ENCODE peak calls at places on chromosomes 11 and 22, in five cellular contexts. M, Q, F, D and E are unnamed samples. For H3K4me1, the result is how much of the 10 kb centered on the place peaks cover.

GRCh38 chr11:2366271-2366670 is 10.8 kb upstream of the CD81 start:
- DNase-seq in F (no peak), D (no peak), M (no peak), Q (no peak), E (no peak)

GRCh38 chr11:15815246-15816209 is 540.8 kb downstream of the SOX6 start:
- DNase-seq in F (no peak), D (no peak), Q (peak), M (no peak), E (no peak)

GRCh38 chr11:103870821-103871309 is 165.6 kb upstream of the DDI1 start:
- DNase-seq in F (peak), M (no peak), Q (no peak), D (no peak), E (no peak)

GRCh38 chr11:57516061-57516443 is 550 bp upstream of the SLC43A1 start:
- DNase-seq in M (no peak), F (no peak), D (no peak), Q (no peak), E (no peak)

GRCh38 chr11:128417607-128418324 is 169.6 kb downstream of the ETS1 start:
- DNase-seq in F (no peak), D (no peak), Q (no peak), M (no peak), E (no peak)

GRCh38 chr11:57566035-57566504 is 1.4 kb downstream of the UBE2L6 start:
- DNase-seq in M (no peak), F (no peak), Q (peak), D (no peak), E (no peak)

GRCh38 chr11:127800989-127801688 is 786.2 kb downstream of the ETS1 start:
- DNase-seq in D (no peak), M (no peak), F (no peak), Q (no peak), E (no peak)

GRCh38 chr22:49394116-49394785 is 433.4 kb downstream of the BRD1 start:
- DNase-seq in M (no peak), D (peak), F (no peak), Q (no peak), E (no peak)

GRCh38 chr11:59187587-59187986 is 15.7 kb downstream of the DTX4 start:
- DNase-seq in D (no peak), Q (no peak), F (peak), M (no peak), E (no peak)

GRCh38 chr22:30841264-30841663 is 127.3 kb downstream of the MORC2 start:
- DNase-seq in M (no peak), D (no peak), Q (peak), F (no peak), E (no peak)

GRCh38 chr11:88482871-88483301 is 145.3 kb upstream of the CTSC start:
- DNase-seq in Q (peak), F (no peak), D (no peak), M (no peak), E (no peak)

GRCh38 chr11:8597182-8597581 is 3.2 kb upstream of the STK33 start:
- DNase-seq in Q (peak), D (no peak), M (no peak), F (no peak), E (no peak)

GRCh38 chr22:25641650-25642049 is 77.2 kb downstream of the GRK3 start:
- DNase-seq in F (no peak), D (no peak), Q (no peak), M (no peak), E (no peak)

GRCh38 chr22:35564975-35565867 is 24.6 kb downstream of the RASD2 start:
- DNase-seq in Q (no peak), F (no peak), M (no peak), D (no peak), E (no peak)

GRCh38 chr11:7577883-7578242 is 64.1 kb downstream of the PPFIBP2 start:
- DNase-seq in M (no peak), D (no peak), Q (no peak), F (no peak), E (peak)

GRCh38 chr22:39900306-39901227 is at the start of gene GRAP2:
- DNase-seq in D (no peak), Q (no peak), F (no peak), M (no peak), E (no peak)

GRCh38 chr11:113859665-113860064 is 15.7 kb downstream of the USP28 start:
- DNase-seq in M (no peak), D (no peak), F (no peak), Q (peak), E (peak)

GRCh38 chr22:44237290-44237689 is 56.6 kb downstream of the PARVG start:
- DNase-seq in F (no peak), M (no peak), Q (no peak), D (no peak), E (no peak)

GRCh38 chr22:42270178-42270511 is 308 bp downstream of the TCF20 start:
- DNase-seq in D (peak), Q (no peak), M (no peak), F (no peak), E (peak)

GRCh38 chr11:82996966-82997606 is 74.6 kb downstream of the RAB30 start:
- DNase-seq in M (no peak), Q (peak), D (no peak), F (no peak), E (no peak)

GRCh38 chr22:37281195-37281594 is 1.1 kb upstream of the CYTH4 start:
- DNase-seq in M (no peak), D (no peak), F (no peak), Q (no peak), E (no peak)
- H3K4me1 ChIP-seq in M (under half), D (under half), F (under half), Q (under half), E (under half)

DNA sequence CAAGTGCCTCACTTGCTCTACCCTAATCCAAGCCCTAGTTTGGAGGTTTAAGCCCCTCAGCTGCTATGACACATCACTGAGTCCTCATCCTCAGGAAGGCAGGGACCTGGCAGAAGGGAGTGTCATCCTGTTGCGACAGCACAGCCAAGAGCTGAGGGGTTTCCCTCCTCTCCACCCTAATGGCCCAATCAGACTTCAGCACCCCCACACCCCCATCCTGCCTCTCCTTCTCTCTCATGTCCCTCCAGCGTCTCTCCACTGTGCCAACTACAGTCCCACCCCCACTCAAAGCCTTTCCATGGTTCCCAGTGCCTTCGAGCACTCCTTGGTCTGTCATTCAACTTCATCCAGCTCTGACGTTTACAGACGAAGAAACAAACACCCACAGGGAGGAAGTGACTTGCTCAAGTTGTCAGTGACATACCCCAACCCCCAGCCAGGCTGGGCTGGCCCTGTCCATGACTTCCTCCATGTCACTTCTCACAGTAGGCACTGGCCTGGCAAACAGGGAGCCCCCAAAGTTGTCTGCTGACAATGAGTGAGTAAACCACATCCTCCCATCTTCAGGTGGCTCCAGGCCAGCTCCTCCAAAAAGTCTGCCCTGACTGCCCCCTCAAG is 15.6 kb downstream of the ARAP1 start:
- DNase-seq in F (peak), D (no peak), M (peak), Q (peak), E (peak)
- H3K4me1 ChIP-seq in F (under half), D (under half), M (half or more), Q (under half), E (under half)

GRCh38 chr11:67275606-67276409 is 9.5 kb downstream of the GRK2 start:
- DNase-seq in Q (no peak), D (no peak), M (no peak), F (no peak), E (peak)
- H3K4me1 ChIP-seq in Q (under half), D (under half), M (under half), F (half or more), E (under half)

GRCh38 chr11:65316979-65317786 is 2.5 kb downstream of the CDC42EP2 start:
- DNase-seq in M (no peak), Q (peak), D (peak), F (peak), E (peak)
- H3K4me1 ChIP-seq in M (under half), Q (under half), D (under half), F (half or more), E (under half)

GRCh38 chr22:22910272-22911240 is 22.9 kb downstream of the IGLL5 start:
- DNase-seq in M (peak), D (no peak), Q (no peak), F (no peak), E (no peak)

GRCh38 chr22:22913989-22914388 is 26.4 kb downstream of the IGLL5 start:
- DNase-seq in D (no peak), Q (no peak), F (no peak), M (peak), E (no peak)

GRCh38 chr22:22911327-22912134 is 23.9 kb downstream of the IGLL5 start:
- DNase-seq in Q (no peak), F (no peak), D (no peak), M (peak), E (no peak)

GRCh38 chr22:22912722-22913253 is 25.2 kb downstream of the IGLL5 start:
- DNase-seq in F (no peak), D (no peak), M (no peak), Q (no peak), E (no peak)

DNA sequence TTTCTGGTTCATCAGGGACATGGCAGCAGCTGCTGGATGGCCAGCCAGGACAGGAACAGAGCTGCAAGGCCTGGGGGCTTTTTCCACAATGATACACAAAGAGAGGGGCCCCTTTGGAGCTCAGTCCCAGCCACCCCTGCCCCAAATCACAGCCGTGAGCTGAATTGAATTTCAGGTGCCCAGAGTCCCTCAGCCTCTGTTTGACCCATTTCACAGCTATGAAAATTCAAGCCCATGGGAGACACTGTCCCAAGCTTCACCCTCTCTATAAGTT is 24.5 kb downstream of the IGLL5 start:
- DNase-seq in Q (no peak), F (no peak), M (no peak), D (no peak), E (no peak)
- H3K4me1 ChIP-seq in Q (under half), F (under half), M (under half), D (under half), E (under half)

GRCh38 chr11:67024966-67025365 is 2.0 kb downstream of the SYT12 start:
- DNase-seq in F (no peak), M (no peak), D (no peak), Q (no peak), E (no peak)
- H3K4me1 ChIP-seq in F (under half), M (under half), D (under half), Q (half or more), E (under half)

GRCh38 chr11:63913866-63914830 is 2.8 kb downstream of the RCOR2 start:
- DNase-seq in D (no peak), M (no peak), Q (no peak), F (no peak), E (no peak)
- H3K4me1 ChIP-seq in D (under half), M (under half), Q (under half), F (half or more), E (under half)

GRCh38 chr11:829946-830294 is 2.2 kb downstream of the CRACR2B start:
- DNase-seq in M (no peak), Q (no peak), D (no peak), F (no peak), E (peak)
- H3K4me1 ChIP-seq in M (under half), Q (half or more), D (under half), F (half or more), E (under half)